ENCODE peak calls at places on chromosomes 11 and 22, in four cellular contexts. V is K562, U is Panc1, L is HepG2. Z is an unnamed sample.

GRCh38 chr22:43159484-43160178 is 8.3 kb downstream of the TSPO start:
- DNase-seq in V (no peak), U (no peak), L (no peak), Z (no peak)

GRCh38 chr11:8265681-8266241 is 2.1 kb upstream of the LMO1 start:
- DNase-seq in V (no peak), U (no peak), L (no peak), Z (no peak)

GRCh38 chr22:18062421-18062820 is 15.4 kb upstream of the PEX26 start:
- DNase-seq in V (no peak), U (no peak), L (no peak), Z (no peak)

GRCh38 chr11:74282863-74283484 is 28.5 kb downstream of the P4HA3 start:
- DNase-seq in V (peak), U (no peak), L (no peak), Z (no peak)

GRCh38 chr22:30310881-30311771 is 15.6 kb downstream of the TBC1D10A start:
- DNase-seq in V (no peak), U (no peak), L (no peak), Z (no peak)

GRCh38 chr22:21054714-21055563 is 9.2 kb downstream of the LRRC74B start:
- DNase-seq in V (no peak), U (no peak), L (no peak), Z (no peak)

GRCh38 chr22:43901976-43902643 is 10.3 kb upstream of the PNPLA5 start:
- DNase-seq in V (no peak), U (no peak), L (no peak), Z (no peak)

GRCh38 chr11:71485063-71485399 is 32.0 kb downstream of the NADSYN1 start:
- DNase-seq in V (no peak), U (no peak), L (no peak), Z (no peak)

GRCh38 chr11:91773090-91773489 is 451.5 kb upstream of the FAT3 start:
- DNase-seq in V (peak), U (no peak), L (no peak), Z (no peak)

GRCh38 chr22:22210375-22210774 is 34.2 kb upstream of the VPREB1 start:
- DNase-seq in V (no peak), U (peak), L (no peak), Z (peak)

GRCh38 chr11:65381721-65382035 is 768 bp downstream of the SLC25A45 start:
- DNase-seq in V (peak), U (peak), L (peak), Z (peak)

GRCh38 chr11:123973816-123974215 is 3.8 kb downstream of the OR10S1 start:
- DNase-seq in V (no peak), U (no peak), L (no peak), Z (peak)

GRCh38 chr11:5291207-5291838 is 10.4 kb downstream of the OR51B4 start:
- DNase-seq in V (peak), U (peak), L (peak), Z (peak)

GRCh38 chr22:38873469-38874411 is 1.7 kb upstream of the CBX6 start:
- DNase-seq in V (peak), U (no peak), L (no peak), Z (no peak)

GRCh38 chr22:31926969-31927368 is 17.4 kb upstream of the YWHAH start:
- DNase-seq in V (no peak), U (no peak), L (no peak), Z (no peak)

GRCh38 chr22:19498154-19498865 is 18.6 kb downstream of the CDC45 start:
- DNase-seq in V (no peak), U (no peak), L (no peak), Z (no peak)

GRCh38 chr11:110529043-110529442 is 99.3 kb downstream of the FDX1 start:
- DNase-seq in V (peak), U (no peak), L (peak), Z (peak)

GRCh38 chr11:17416492-17416891 is 28.0 kb upstream of the KCNJ11 start:
- DNase-seq in V (no peak), U (no peak), L (no peak), Z (no peak)

GRCh38 chr22:30948930-30949342 is 19.6 kb downstream of the MORC2 start:
- DNase-seq in V (no peak), U (no peak), L (no peak), Z (no peak)

GRCh38 chr11:96010683-96011082 is 86.8 kb upstream of the MTMR2 start:
- DNase-seq in V (no peak), U (no peak), L (no peak), Z (no peak)

GRCh38 chr11:129331217-129331616 is 44.4 kb upstream of the BARX2 start:
- DNase-seq in V (no peak), U (no peak), L (peak), Z (no peak)

GRCh38 chr11:64339754-64340408 is at the start of gene CCDC88B:
- DNase-seq in V (no peak), U (no peak), L (no peak), Z (no peak)

GRCh38 chr22:34414467-34415440 is 494.5 kb upstream of the LARGE1 start:
- DNase-seq in V (peak), U (peak), L (peak), Z (peak)

DNA sequence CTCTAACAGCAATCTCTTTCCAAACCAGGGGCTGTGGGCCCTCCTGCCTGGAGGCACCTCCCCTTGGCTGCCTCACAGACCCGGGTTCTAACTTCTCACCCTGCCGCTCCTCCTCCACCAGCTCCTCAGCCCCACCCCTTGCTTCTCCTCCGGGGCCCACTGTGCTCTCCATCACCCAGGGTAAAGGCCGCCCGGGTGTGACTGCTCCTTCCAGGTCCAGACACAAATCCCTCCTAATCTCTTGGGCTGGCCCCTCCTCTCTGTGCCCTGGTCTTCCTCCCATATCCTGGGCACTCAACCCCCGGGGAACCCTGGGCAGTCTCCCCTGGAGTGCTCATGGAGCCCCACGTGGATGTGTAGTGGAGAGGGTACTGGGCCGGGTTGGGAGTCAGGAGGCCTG is 14.0 kb downstream of the TMPRSS13 start:
- DNase-seq in V (no peak), U (no peak), L (no peak), Z (no peak)
- TF ChIP-seq CTCF in V (no peak), U (no peak), L (no peak), Z (no peak)

GRCh38 chr11:6539748-6540268 is 42.7 kb downstream of the DNHD1 start:
- DNase-seq in V (no peak), U (no peak), L (no peak), Z (no peak)

GRCh38 chr11:6538892-6539291 is 41.8 kb downstream of the DNHD1 start:
- DNase-seq in V (peak), U (no peak), L (no peak), Z (no peak)

GRCh38 chr11:6538456-6538855 is 41.4 kb downstream of the DNHD1 start:
- DNase-seq in V (peak), U (no peak), L (no peak), Z (no peak)

GRCh38 chr11:6542727-6543126 is 45.6 kb downstream of the DNHD1 start:
- DNase-seq in V (no peak), U (no peak), L (no peak), Z (no peak)

DNA sequence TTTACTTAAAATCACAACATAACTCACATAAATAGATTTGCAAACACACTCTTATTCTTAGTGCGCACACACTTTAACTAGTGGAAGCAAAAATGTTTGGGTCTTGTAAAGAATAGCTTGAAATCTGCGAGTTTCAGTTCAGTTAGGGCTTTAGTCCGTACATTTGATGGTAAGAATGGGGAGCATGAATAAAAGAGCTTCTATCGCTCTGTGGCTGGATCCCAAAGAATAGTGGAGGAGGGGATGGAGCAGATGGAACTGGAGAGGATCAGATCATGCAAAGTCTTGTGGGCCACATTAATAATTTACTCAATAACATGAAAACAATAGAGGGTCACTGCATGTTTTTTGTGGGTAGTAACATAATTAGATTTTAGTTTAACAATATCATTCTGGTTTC is 44.3 kb downstream of the DNHD1 start:
- DNase-seq in V (no peak), U (no peak), L (no peak), Z (no peak)
- TF ChIP-seq TCF7L2 in V (no peak), U (no peak), L (no peak), Z (no peak)

DNA sequence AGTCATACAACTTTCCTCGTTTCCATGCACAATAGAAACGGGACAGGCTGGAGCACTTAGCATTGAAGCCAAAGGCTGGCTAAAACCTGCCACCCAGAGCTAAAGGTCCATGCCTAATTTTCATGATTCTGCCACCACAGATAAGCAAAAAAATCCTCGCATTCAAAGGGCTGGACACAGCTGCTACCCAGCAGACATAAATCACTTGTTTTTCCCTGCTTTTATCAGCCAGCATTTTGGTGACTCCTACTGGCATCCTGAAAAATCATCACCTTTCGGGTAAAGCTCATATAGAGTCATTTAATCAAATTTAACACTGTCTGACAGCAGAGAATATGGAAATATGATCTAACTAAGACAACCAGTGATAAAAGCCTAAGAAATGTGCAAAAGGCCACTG is 37.9 kb downstream of the ALG9 start:
- DNase-seq in V (peak), U (no peak), L (peak), Z (no peak)
- TF ChIP-seq CTCF in V (no peak), U (peak), L (peak), Z (no peak)

DNA sequence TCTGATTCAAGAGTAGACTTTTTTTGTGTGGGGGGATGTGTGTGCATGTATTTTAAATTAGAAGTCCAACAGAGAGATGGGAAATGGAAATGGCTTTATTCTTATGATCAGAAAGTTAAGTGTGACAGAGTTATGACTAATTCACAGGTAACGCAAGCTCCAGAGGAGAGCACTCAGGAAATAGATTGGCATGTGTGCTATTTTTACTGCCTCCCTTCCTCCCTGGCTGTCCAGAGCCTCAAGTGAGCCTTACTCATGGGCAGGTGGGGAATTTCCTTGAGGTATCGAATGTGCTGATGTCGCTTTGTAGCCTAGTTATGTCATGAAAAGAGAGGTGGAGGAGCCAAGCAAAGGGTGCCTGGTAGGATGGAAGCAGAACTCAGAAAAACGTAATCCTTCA is 70.3 kb upstream of the BDNF start:
- DNase-seq in V (no peak), U (no peak), L (no peak), Z (peak)
- TF ChIP-seq TCF7L2 in V (no peak), U (no peak), L (no peak), Z (peak)

DNA sequence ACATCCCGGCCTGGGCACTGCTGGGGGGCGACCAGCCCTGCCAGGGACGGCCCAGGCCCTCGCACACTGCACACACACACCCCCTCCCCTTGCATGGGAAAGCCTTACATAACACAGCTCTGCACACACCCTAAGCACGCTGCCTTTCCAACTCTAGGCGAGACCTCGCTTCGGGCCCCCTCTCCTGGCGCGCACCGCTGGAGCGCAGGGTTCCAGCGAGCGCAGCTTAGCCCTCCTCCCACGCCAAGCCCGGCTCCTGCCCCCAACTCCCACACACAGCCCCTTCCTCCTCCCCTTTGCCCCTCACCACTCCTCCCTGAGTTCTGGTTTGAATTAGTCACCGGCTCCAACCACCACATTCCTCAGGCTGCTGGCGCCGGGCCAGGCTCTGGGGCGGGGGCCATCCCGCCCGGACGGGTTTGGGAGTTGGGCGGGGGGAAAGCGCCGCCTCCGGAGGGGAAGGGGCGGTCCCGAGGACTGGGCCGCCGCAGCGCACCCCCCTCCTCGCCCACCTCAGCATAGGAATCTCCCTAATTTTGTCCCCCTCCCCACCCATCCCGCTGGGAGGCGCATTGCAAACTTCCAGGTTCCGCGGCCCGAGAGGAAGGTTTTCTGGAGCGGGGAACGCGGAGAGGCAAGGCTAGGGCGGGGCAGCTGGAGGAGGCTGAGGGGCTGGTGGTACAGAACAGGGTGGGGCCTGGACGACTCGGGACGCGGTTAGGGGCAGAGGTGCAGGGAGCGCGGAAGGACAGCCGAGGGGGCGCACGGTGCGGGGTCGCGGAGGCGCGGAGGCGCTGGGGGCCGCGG is 966 bp downstream of the AHNAK start:
- DNase-seq in V (peak), U (no peak), L (peak), Z (peak)
- TF ChIP-seq CTCF in V (peak), U (no peak), L (peak), Z (no peak)

GRCh38 chr22:36052505-36052941 is 23.9 kb upstream of the RBFOX2 start:
- DNase-seq in V (peak), U (no peak), L (no peak), Z (peak)
- TF ChIP-seq TCF7L2 in V (no peak), U (no peak), L (no peak), Z (no peak)

GRCh38 chr11:20238712-20239111 is 78.4 kb upstream of the DBX1 start:
- DNase-seq in V (no peak), U (no peak), L (no peak), Z (no peak)

GRCh38 chr11:20247540-20248138 is 87.4 kb upstream of the DBX1 start:
- DNase-seq in V (no peak), U (no peak), L (no peak), Z (no peak)

GRCh38 chr11:20249313-20249873 is 89.1 kb upstream of the DBX1 start:
- DNase-seq in V (no peak), U (no peak), L (no peak), Z (no peak)

GRCh38 chr11:20248345-20248744 is 88.1 kb upstream of the DBX1 start:
- DNase-seq in V (no peak), U (no peak), L (no peak), Z (no peak)

GRCh38 chr11:20243974-20244373 is 83.7 kb upstream of the DBX1 start:
- DNase-seq in V (peak), U (no peak), L (no peak), Z (no peak)
- TF ChIP-seq CTCF in V (peak), U (peak), L (no peak), Z (peak)